ENCODE peak calls at places on chromosomes 5 and 9, in nine cellular contexts. R is mammary epithelial cell, Z is neural progenitor cell, V is neuronal stem cell, X is Karpas-422, I is DND-41, J is NT2/D1, F is HCT116, G is IMR-90. W is an unnamed sample. For H3K27me3 and H3K4me1, the result is how much of the 10 kb centered on the place peaks cover.

GRCh38 chr9:137670391-137671195 is 51.8 kb downstream of the EHMT1 start:
- DNase-seq in R (peak), Z (peak), V (peak), X (no peak), I (no peak), J (no peak), F (no peak), G (no peak), W (no peak)

GRCh38 chr5:53331463-53331862 is 149.0 kb upstream of the FST start:
- DNase-seq in R (peak), Z (no peak), V (no peak), X (no peak), I (no peak), J (no peak), F (no peak), G (peak), W (peak)

GRCh38 chr9:106593201-106593600 is 269.8 kb upstream of the ZNF462 start:
- DNase-seq in R (no peak), Z (no peak), V (no peak), X (no peak), I (no peak), J (no peak), F (no peak), G (no peak), W (no peak)

GRCh38 chr9:114006155-114006550 is 71.9 kb downstream of the AMBP start:
- DNase-seq in R (no peak), Z (no peak), V (no peak), X (no peak), I (no peak), J (no peak), F (no peak), G (no peak), W (no peak)

GRCh38 chr5:73312146-73312871 is 136.3 kb downstream of the FOXD1 start:
- DNase-seq in R (no peak), Z (peak), V (no peak), X (peak), I (peak), J (no peak), F (no peak), G (peak), W (peak)

GRCh38 chr9:122219856-122220672 is 8.7 kb downstream of the LHX6 start:
- DNase-seq in R (no peak), Z (peak), V (no peak), X (no peak), I (no peak), J (no peak), F (no peak), G (no peak), W (no peak)

GRCh38 chr5:139677404-139678282 is 29.5 kb downstream of the CXXC5 start:
- DNase-seq in R (no peak), Z (peak), V (no peak), X (no peak), I (no peak), J (no peak), F (no peak), G (no peak), W (no peak)

GRCh38 chr5:35954175-35954574 is 15.8 kb upstream of the CAPSL start:
- DNase-seq in R (no peak), Z (peak), V (no peak), X (no peak), I (peak), J (no peak), F (no peak), G (no peak), W (no peak)

GRCh38 chr9:134925011-134925511 is 7.3 kb upstream of the FCN1 start:
- DNase-seq in R (no peak), Z (no peak), V (no peak), X (no peak), I (no peak), J (no peak), F (no peak), G (no peak), W (no peak)

GRCh38 chr5:142078251-142078650 is 30.3 kb upstream of the NDFIP1 start:
- DNase-seq in R (no peak), Z (peak), V (no peak), X (no peak), I (no peak), J (no peak), F (no peak), G (no peak), W (no peak)

GRCh38 chr9:123318192-123318591 is 37.8 kb upstream of the CRB2 start:
- DNase-seq in R (no peak), Z (no peak), V (no peak), X (no peak), I (no peak), J (no peak), F (no peak), G (no peak), W (no peak)

DNA sequence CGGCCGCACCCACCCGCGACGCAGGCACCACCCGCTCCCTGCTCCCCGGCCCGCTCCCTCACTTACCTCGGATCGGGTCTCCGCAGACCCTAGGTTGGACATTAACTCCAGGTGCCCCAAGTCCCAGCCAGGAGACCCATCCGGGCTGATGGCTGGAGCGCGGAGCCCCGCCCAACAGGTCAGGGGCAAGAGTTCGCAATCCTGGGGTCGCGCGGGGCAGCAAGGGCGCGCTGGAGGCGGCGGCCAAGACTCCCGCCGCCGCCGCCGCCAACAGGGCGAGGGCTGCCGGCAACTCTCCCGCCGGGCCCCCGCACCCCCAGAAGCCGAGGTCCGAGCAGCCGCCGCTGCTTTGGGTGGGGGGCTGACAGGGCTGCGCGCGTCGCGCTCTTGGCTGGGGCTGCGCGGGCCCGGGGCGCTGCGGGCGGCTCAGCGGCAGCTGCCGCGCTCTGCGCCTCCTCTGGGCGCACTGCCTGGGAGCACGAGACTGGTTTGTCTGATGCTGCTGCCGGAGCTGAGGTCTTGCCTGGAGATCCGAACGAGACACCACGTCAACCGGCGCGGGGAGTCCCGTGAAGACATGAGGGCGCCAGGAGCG is 303 bp downstream of the GDNF start:
- DNase-seq in R (peak), Z (peak), V (no peak), X (no peak), I (no peak), J (no peak), F (no peak), G (peak), W (peak)
- H3K27me3 ChIP-seq in R (under half), Z (half or more), V (half or more), X (under half), I (under half), J (half or more), F (under half), G (under half), W (half or more)

GRCh38 chr5:39206630-39207319 is 12.6 kb downstream of the FYB1 start:
- DNase-seq in R (no peak), Z (no peak), V (no peak), X (no peak), I (no peak), J (no peak), F (no peak), G (no peak), W (no peak)
- H3K9ac ChIP-seq in R (no peak), Z (no peak), V (no peak), X (no peak), I (no peak), J (no peak), F (no peak), G (no peak), W (no peak)

DNA sequence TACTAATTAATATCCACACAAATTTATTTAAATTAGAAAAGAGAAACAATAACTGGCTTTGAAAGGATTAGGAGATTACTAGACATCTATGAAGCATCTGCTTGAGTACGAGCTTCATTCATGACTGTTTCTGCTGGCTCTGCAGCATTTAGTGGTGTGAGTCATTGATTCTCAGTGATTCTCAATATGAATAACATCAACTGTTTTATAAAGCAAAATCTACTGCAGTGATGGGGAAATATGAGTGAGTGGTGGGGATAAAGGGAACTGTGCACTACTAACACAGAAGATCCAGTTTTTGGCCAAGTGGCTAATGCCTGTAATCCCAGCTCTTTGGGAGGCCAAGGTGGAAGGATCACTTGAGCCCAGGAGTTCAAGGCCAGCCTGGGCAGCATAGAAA is 8.4 kb downstream of the FNBP1 start:
- DNase-seq in R (peak), Z (no peak), V (no peak), X (no peak), I (no peak), J (no peak), F (no peak), G (peak), W (peak)
- H3K4me1 ChIP-seq in R (under half), Z (under half), V (under half), X (half or more), I (half or more), J (under half), F (under half), G (under half), W (under half)

DNA sequence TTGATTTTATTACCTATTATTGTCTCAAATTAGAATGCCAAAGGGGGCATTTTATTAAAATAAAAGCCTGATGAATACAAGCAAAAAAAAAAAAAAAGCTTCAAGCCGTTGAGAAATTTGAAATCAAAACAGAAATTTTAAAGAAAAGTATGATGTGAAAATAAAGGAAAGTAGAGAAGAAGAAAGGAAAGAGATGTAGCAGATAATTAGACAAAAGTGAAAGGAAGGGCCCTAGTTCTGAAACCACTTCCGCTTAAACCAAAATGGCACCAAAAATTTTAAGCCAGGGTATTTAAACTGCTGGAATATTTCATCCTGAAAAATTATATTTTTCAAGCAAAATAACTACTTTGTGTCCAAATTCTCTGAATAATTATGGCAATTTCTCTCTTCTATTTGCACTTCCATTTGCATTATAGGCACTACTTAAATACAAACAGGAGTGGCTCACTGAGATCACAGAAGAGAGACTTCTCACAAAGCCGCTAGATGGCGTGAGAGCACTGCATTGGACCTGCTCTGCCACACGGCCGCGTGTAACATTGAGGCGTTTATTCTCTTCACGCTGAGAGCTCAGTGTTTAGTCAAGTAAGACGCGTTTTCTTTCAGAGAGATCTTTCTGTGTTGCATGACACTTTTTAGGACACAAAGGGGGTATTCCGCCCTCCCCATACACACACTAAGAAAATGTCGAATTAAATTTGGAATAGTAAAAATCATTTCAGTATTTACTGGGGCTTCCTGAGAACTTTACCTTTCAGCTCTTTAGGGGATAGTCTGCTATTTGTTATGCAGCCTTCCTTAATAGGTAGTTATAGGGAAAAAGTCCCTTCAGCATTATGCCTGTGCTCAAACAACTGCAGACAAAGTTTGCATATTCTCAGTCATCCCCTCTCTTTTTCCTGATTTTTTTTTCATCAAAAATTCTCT is 368.4 kb upstream of the CCNH start:
- DNase-seq in R (peak), Z (peak), V (peak), X (peak), I (peak), J (peak), F (peak), G (peak), W (peak)
- H3K27me3 ChIP-seq in R (under half), Z (under half), V (under half), X (under half), I (under half), J (under half), F (under half), G (under half), W (under half)

DNA sequence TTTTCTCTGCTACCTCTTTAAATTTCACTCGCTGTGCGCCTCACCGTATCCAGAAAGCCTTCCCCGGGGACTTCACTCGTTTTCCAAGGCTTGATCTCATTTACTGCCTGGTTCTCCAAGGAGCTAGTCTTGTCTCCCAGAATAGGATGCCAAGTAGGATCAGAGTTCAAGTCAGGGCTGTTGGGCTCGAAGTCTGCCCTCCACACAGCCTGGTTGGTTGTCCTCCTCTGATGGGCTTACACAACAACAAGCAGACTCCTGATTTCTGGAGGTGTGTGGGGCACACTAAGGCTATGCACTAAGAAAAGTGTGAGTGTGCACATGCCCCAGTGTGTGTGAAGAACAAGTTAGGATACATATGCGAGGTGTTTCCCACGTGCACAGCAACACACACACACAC is 14.0 kb upstream of the TNIP1 start:
- DNase-seq in R (no peak), Z (no peak), V (no peak), X (no peak), I (no peak), J (no peak), F (no peak), G (no peak), W (peak)
- H3K9ac ChIP-seq in R (no peak), Z (no peak), V (peak), X (no peak), I (no peak), J (no peak), F (no peak), G (no peak), W (peak)

DNA sequence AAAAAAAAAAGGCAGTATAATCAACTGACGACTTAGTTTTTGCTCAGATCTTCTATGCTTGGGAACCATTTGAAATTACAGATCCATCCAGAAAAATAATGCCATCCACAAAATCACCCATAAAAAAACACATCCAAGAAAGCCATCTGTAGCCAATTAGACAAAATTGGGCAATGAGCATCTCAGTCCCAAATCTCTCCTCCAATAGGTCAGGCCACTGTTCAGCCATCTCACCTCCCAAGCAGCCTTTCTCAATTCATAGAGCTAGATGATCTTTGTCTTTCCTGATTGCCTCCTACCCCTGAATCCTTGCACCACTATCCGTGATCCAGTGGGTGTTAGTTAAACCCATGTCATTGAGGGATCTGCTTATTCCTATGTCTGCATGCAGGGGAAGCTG is 139.6 kb downstream of the SCAMP1 start:
- DNase-seq in R (no peak), Z (no peak), V (no peak), X (no peak), I (no peak), J (no peak), F (no peak), G (no peak), W (peak)
- H3K4me1 ChIP-seq in R (half or more), Z (under half), V (under half), X (half or more), I (under half), J (under half), F (under half), G (under half), W (half or more)

W was measured in adipocyte.